ENCODE peak calls at places on chromosomes 5 and 9, in eight cellular contexts. P, A, M, L, F, K, J and O are unnamed samples.

GRCh38 chr5:92885950-92886349 is 695.1 kb downstream of the NR2F1-AS1 start:
- DNase-seq in A (no peak), K (no peak), F (no peak), P (no peak), L (no peak), J (no peak), M (no peak), O (no peak)

GRCh38 chr9:108838017-108838416 is 17.8 kb downstream of the ACTL7B start:
- DNase-seq in P (peak), M (no peak), F (no peak), A (no peak), L (peak), J (no peak), K (peak), O (no peak)

GRCh38 chr9:132849168-132849831 is 28.8 kb downstream of the AK8 start:
- DNase-seq in A (no peak), K (peak), P (peak), L (peak), J (no peak), F (no peak), M (no peak), O (no peak)

GRCh38 chr5:100852988-100853449 is 50.1 kb downstream of the ST8SIA4 start:
- DNase-seq in M (no peak), A (no peak), K (no peak), P (no peak), L (no peak), F (no peak), J (no peak), O (no peak)

GRCh38 chr9:136011376-136011702 is 50.2 kb upstream of the UBAC1 start:
- DNase-seq in J (no peak), L (no peak), K (no peak), P (no peak), F (no peak), A (peak), M (no peak), O (no peak)

GRCh38 chr5:111224561-111224989 is 391 bp downstream of the CAMK4 start:
- DNase-seq in P (no peak), L (no peak), F (no peak), A (no peak), J (no peak), K (no peak), M (no peak), O (no peak)

GRCh38 chr9:110180713-110181434 is 27.1 kb downstream of the C9orf152 start:
- DNase-seq in P (peak), M (no peak), F (no peak), J (no peak), L (peak), A (peak), K (peak), O (no peak)

GRCh38 chr9:104346645-104347175 is 157.4 kb upstream of the OR13F1 start:
- DNase-seq in P (no peak), A (no peak), L (no peak), J (no peak), F (no peak), M (no peak), K (no peak), O (no peak)

GRCh38 chr5:168434746-168435321 is 51.4 kb upstream of the RARS1 start:
- DNase-seq in P (no peak), J (no peak), K (peak), M (no peak), L (no peak), F (no peak), A (no peak), O (no peak)

GRCh38 chr5:36635721-36636390 is 29.4 kb downstream of the SLC1A3 start:
- DNase-seq in P (no peak), L (no peak), J (no peak), F (no peak), K (no peak), M (no peak), A (no peak), O (no peak)

GRCh38 chr9:37683531-37684371 is 33.0 kb downstream of the FRMPD1 start:
- DNase-seq in P (no peak), L (no peak), J (no peak), K (no peak), A (no peak), F (no peak), M (no peak), O (no peak)

GRCh38 chr9:113808391-113809191 is 67.5 kb upstream of the ZNF618 start:
- DNase-seq in F (peak), J (no peak), A (peak), L (peak), P (peak), K (peak), M (peak), O (peak)

GRCh38 chr9:100452894-100453293 is 20.1 kb upstream of the TMEFF1 start:
- DNase-seq in M (no peak), K (no peak), F (no peak), A (no peak), L (no peak), P (no peak), J (no peak), O (no peak)

GRCh38 chr5:173204185-173204979 is 30.6 kb downstream of the NKX2-5 start:
- DNase-seq in P (peak), F (peak), L (peak), A (no peak), K (peak), M (no peak), J (no peak), O (no peak)

DNA sequence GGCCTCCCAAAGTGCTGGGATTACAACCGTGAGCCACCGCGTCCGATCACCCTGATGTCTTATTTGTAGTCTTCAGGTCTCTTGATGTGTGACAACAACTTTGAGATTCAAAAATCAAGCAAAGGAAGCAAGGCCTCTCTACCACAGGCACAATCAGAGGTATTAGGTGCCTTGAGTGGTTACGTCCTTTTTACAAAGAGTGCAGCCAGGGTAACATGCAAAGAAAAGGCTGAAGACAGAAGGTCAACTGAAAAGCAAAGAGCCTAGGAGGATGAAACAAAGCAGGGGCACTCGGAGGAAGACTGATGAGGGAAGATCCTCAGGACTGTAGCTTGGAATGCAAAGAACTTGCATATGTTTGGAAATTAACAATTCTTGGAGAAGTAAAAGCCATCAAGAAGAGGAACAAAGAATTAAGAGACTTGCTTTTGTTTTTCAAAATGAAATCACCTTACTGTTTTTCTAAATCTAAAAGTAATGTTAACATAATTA is 362.1 kb downstream of the EBF1 start:
- DNase-seq in F (no peak), P (no peak), L (no peak), J (no peak), M (no peak), K (no peak), A (no peak), O (no peak)
- H3K4me3 ChIP-seq in F (no peak), P (no peak), L (no peak), J (no peak), M (no peak), K (no peak), A (no peak), O (no peak)

GRCh38 chr9:79900754-79901153 is 329.0 kb downstream of the TLE4 start:
- DNase-seq in F (no peak), M (no peak), P (no peak), J (no peak), L (no peak), A (no peak), K (no peak), O (no peak)
- H3K4me3 ChIP-seq in F (no peak), M (no peak), P (no peak), J (no peak), L (no peak), A (no peak), K (no peak), O (no peak)

GRCh38 chr5:143352691-143353090 is 50.8 kb downstream of the NR3C1 start:
- DNase-seq in A (no peak), M (no peak), L (no peak), F (no peak), P (no peak), K (no peak), J (no peak), O (no peak)

GRCh38 chr5:143347698-143348344 is 55.7 kb downstream of the NR3C1 start:
- DNase-seq in M (no peak), J (no peak), K (no peak), P (no peak), F (no peak), A (no peak), L (no peak), O (no peak)

GRCh38 chr5:143350790-143351603 is 52.5 kb downstream of the NR3C1 start:
- DNase-seq in J (no peak), K (peak), A (no peak), M (peak), P (peak), L (peak), F (peak), O (no peak)

GRCh38 chr5:143349127-143349526 is 54.4 kb downstream of the NR3C1 start:
- DNase-seq in A (no peak), L (no peak), P (no peak), M (no peak), F (no peak), J (no peak), K (no peak), O (no peak)

DNA sequence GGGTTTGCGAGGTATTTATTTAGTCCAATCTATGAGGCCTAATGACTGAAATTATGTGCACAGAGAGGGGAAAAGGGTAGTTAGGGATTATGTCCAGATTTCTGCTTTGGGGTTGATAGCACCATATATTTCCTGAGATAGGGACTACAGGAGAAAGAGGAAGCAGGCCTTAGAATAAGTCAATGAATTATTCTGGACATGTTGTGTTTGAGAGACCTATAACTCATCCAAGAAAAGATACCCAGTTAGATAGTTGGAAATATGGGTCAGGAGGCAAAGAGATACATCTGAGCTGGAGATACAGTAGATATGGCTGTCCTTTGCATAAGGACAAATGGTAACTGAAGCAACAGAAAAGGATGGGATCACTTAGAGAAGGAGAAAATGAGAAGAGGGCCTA is 53.1 kb downstream of the NR3C1 start:
- DNase-seq in L (no peak), J (no peak), A (no peak), M (no peak), P (no peak), F (no peak), K (no peak), O (no peak)
- H3K4me3 ChIP-seq in L (no peak), J (no peak), A (no peak), M (no peak), P (no peak), F (no peak), K (no peak), O (no peak)

DNA sequence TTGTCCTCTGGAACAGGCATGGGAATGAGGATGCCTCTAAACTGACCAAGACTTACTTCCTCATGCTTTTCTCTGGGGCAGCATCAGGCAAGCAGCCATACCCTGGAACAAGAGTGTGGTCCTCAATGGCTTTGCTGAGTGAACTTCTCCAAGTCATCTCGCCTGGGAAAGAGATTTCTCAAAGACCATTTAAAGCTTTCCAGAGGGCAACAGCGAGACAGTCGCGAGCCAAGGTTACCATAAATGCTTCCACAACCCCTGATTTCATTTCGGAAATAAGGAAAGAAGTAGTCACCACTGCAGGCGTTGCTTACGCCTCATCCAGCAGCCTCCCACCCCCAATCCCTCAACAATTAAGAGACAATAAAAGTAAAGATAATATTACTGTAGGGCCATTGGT is 1.2 kb upstream of the SNCAIP start:
- DNase-seq in A (peak), L (no peak), M (no peak), F (no peak), K (peak), P (peak), J (no peak), O (no peak)
- H3K4me3 ChIP-seq in A (peak), L (no peak), M (no peak), F (no peak), K (no peak), P (no peak), J (peak), O (peak)

GRCh38 chr9:221989-222776 is 7.5 kb downstream of the DOCK8 start:
- DNase-seq in A (no peak), F (no peak), J (no peak), L (no peak), K (no peak), M (no peak), P (no peak), O (no peak)
- H3K4me3 ChIP-seq in A (no peak), F (no peak), J (no peak), L (no peak), K (no peak), M (no peak), P (no peak), O (no peak)